ENCODE peak calls at places on chromosomes 13 and 19, in ten cellular contexts. S is T-helper 22 cell; O is activated naive CD4-positive, alpha-beta T cell treated with anti-CD3 and anti-CD28 coated beads, Interleukin-2, amount 10 ng/mL, durations not matched to agents 7 days and 5 days; C is A549; F is ureter; J is mucosa of descending colon; I is IMR-90; B is GM04504; Q is cardiac muscle cell; R is ELF-1. V is an unnamed sample.

GRCh38 chr19:33370783-33371182 is 2.7 kb upstream of the CEBPG start:
- DNase-seq in B (no peak), Q (no peak), R (no peak), O (no peak), I (no peak), C (no peak), J (no peak), F (no peak), S (no peak), V (no peak)

GRCh38 chr19:33143897-33144405 is 12.0 kb downstream of the WDR88 start:
- DNase-seq in B (peak; percentile 23), F (peak; percentile 63), Q (peak; percentile 68), C (peak; percentile 83), S (peak; percentile 7), J (peak; percentile 75), R (peak; percentile 87), O (peak; percentile 69), I (peak; percentile 42), V (peak; percentile 51)

GRCh38 chr13:32917504-32917903 is 98.7 kb upstream of the KL start:
- DNase-seq in S (no peak), R (no peak), B (no peak), I (peak; percentile 32), C (no peak), O (no peak), F (no peak), Q (no peak), J (no peak), V (no peak)

GRCh38 chr19:5949792-5950305 is 28.1 kb downstream of the RANBP3 start:
- DNase-seq in O (peak; percentile 65), R (no peak), S (peak; percentile 13), J (no peak), Q (no peak), B (no peak), C (no peak), I (no peak), F (no peak), V (peak; percentile 92)

GRCh38 chr19:33388817-33389573 is 15.5 kb downstream of the CEBPG start:
- DNase-seq in I (no peak), J (no peak), B (no peak), C (no peak), Q (no peak), F (no peak), O (no peak), S (no peak), R (no peak), V (no peak)

GRCh38 chr19:980133-980998 is 3.8 kb upstream of the WDR18 start:
- DNase-seq in J (no peak), Q (peak; percentile 34), I (no peak), B (no peak), S (no peak), F (no peak), O (no peak), R (peak; percentile 95), C (peak; percentile 56), V (no peak)

GRCh38 chr19:51091895-51092873 is 9.5 kb upstream of the KLK14 start:
- DNase-seq in J (no peak), F (no peak), C (no peak), S (no peak), I (no peak), R (no peak), B (no peak), O (no peak), Q (no peak), V (no peak)

GRCh38 chr19:18312021-18312534 is 10.8 kb downstream of the LSM4 start:
- DNase-seq in F (no peak), J (no peak), S (no peak), I (no peak), B (no peak), C (no peak), O (no peak), R (no peak), Q (no peak), V (no peak)

GRCh38 chr13:113064534-113065405 is 40.8 kb upstream of the F7 start:
- DNase-seq in S (no peak), Q (peak; percentile 81), I (peak; percentile 60), B (no peak), J (no peak), O (no peak), R (peak; percentile 69), C (peak; percentile 38), F (no peak), V (no peak)

GRCh38 chr19:21749090-21749489 is 18.3 kb downstream of the ZNF100 start:
- DNase-seq in R (no peak), I (peak; percentile 29), J (no peak), O (no peak), Q (peak; percentile 25), B (no peak), F (no peak), C (no peak), S (no peak), V (no peak)

GRCh38 chr19:37691881-37692504 is 27.6 kb downstream of the ZNF607 start:
- DNase-seq in S (peak; percentile 56), R (peak; percentile 88), C (no peak), Q (peak; percentile 96), J (peak; percentile 84), B (peak; percentile 52), O (peak; percentile 85), I (peak; percentile 80), F (peak; percentile 88), V (no peak)

GRCh38 chr13:60572003-60572792 is 175.2 kb downstream of the TDRD3 start:
- DNase-seq in J (peak; percentile 11), R (peak; percentile 21), I (peak; percentile 85), B (peak; percentile 28), S (no peak), F (no peak), O (no peak), C (peak; percentile 60), Q (peak; percentile 45), V (no peak)

GRCh38 chr19:5141278-5141925 is 172.5 kb downstream of the KDM4B start:
- DNase-seq in F (no peak), J (no peak), C (no peak), I (peak; percentile 45), R (no peak), S (no peak), B (no peak), Q (peak; percentile 50), O (no peak), V (no peak)

GRCh38 chr19:41868120-41868988 is 8.3 kb downstream of the RPS19 start:
- DNase-seq in R (no peak), O (no peak), F (no peak), S (no peak), J (peak; percentile 56), B (no peak), Q (no peak), I (no peak), C (no peak), V (peak; percentile 63)

GRCh38 chr19:15124572-15125231 is 17.5 kb downstream of the SYDE1 start:
- DNase-seq in I (no peak), C (no peak), B (no peak), O (no peak), F (peak; percentile 49), J (peak; percentile 76), R (no peak), Q (no peak), S (no peak), V (no peak)

GRCh38 chr19:55379161-55379560 is 2.5 kb downstream of the TMEM190 start:
- DNase-seq in Q (no peak), R (no peak), J (no peak), B (no peak), C (no peak), I (no peak), O (no peak), S (no peak), F (no peak), V (no peak)

GRCh38 chr13:46951516-46951915 is 54.7 kb upstream of the HTR2A start:
- DNase-seq in F (no peak), C (no peak), Q (no peak), I (no peak), B (no peak), O (no peak), R (no peak), J (no peak), S (no peak), V (no peak)

GRCh38 chr13:109271991-109272454 is 514.4 kb downstream of the IRS2 start:
- DNase-seq in R (peak; percentile 69), S (no peak), B (no peak), Q (no peak), F (no peak), C (peak; percentile 85), I (no peak), J (no peak), O (no peak), V (no peak)

GRCh38 chr13:51534075-51534817 is 50.0 kb upstream of the WDFY2 start:
- DNase-seq in O (peak; percentile 69), B (no peak), F (no peak), C (no peak), S (no peak), J (peak; percentile 19), Q (no peak), R (no peak), I (no peak), V (no peak)

GRCh38 chr19:5624154-5624663 is 1.3 kb downstream of the SAFB start:
- DNase-seq in R (peak; percentile 18), C (no peak), F (no peak), S (no peak), B (no peak), Q (peak; percentile 53), J (peak; percentile 65), O (peak; percentile 29), I (peak; percentile 61), V (peak; percentile 37)

GRCh38 chr13:110759710-110760109 is 46.2 kb downstream of the ING1 start:
- DNase-seq in R (no peak), J (no peak), I (peak; percentile 87), Q (peak; percentile 63), F (no peak), C (no peak), S (no peak), B (no peak), O (no peak), V (no peak)

GRCh38 chr19:35184267-35184666 is 29.7 kb downstream of the FXYD5 start:
- DNase-seq in O (no peak), C (no peak), Q (no peak), R (no peak), B (no peak), S (no peak), I (no peak), F (no peak), J (no peak), V (no peak)

GRCh38 chr19:19866599-19867248 is 1.0 kb downstream of the ZNF253 start:
- DNase-seq in R (peak; percentile 86), Q (peak; percentile 15), C (no peak), B (peak; percentile 0), O (peak; percentile 65), F (peak; percentile 45), I (no peak), J (peak; percentile 34), S (peak; percentile 32), V (peak; percentile 12)

GRCh38 chr13:51229731-51230130 is 7.5 kb downstream of the FAM124A start:
- DNase-seq in C (no peak), O (no peak), J (no peak), F (no peak), R (no peak), Q (no peak), I (no peak), S (no peak), B (no peak), V (no peak)

V was measured in MM.1S.